ENCODE peak calls at places on chromosomes 4 and X, in four cellular contexts. B is brain microvascular endothelial cell, R is nephron progenitor cell, K is glutamatergic neuron. I is an unnamed sample.

GRCh38 chr4:8586246-8586645 is 6.1 kb downstream of the GPR78 start:
- DNase-seq in R (no peak), K (no peak), B (no peak), I (no peak)

GRCh38 chrX:102345916-102346315 is 93.9 kb downstream of the NXF2B start:
- DNase-seq in R (peak), K (peak), B (peak), I (no peak)

GRCh38 chr4:10112658-10113284 is 3.8 kb downstream of the WDR1 start:
- DNase-seq in B (no peak), K (no peak), R (no peak), I (no peak)

GRCh38 chr4:74431113-74431826 is 13.7 kb upstream of the AREG start:
- DNase-seq in R (no peak), K (no peak), B (peak), I (no peak)

GRCh38 chr4:150209140-150209829 is 131.0 kb downstream of the DCLK2 start:
- DNase-seq in K (peak), B (peak), R (peak), I (peak)

GRCh38 chr4:147340547-147341225 is 140.2 kb upstream of the EDNRA start:
- DNase-seq in K (no peak), B (no peak), R (no peak), I (no peak)

GRCh38 chrX:65932173-65933084 is 107.5 kb downstream of the VSIG4 start:
- DNase-seq in B (no peak), K (no peak), R (peak), I (no peak)

GRCh38 chr4:20813698-20814097 is 113.4 kb downstream of the PACRGL start:
- DNase-seq in K (no peak), R (no peak), B (no peak), I (no peak)

GRCh38 chr4:102180080-102180479 is 165.2 kb downstream of the SLC39A8 start:
- DNase-seq in K (no peak), R (no peak), B (no peak), I (no peak)

GRCh38 chr4:84931961-84932360 is 34.5 kb downstream of the WDFY3 start:
- DNase-seq in K (no peak), B (no peak), R (no peak), I (no peak)

GRCh38 chr4:26032142-26032541 is 118.1 kb downstream of the SMIM20 start:
- DNase-seq in B (peak), K (no peak), R (no peak), I (no peak)

GRCh38 chr4:119136541-119136940 is 909 bp downstream of the MYOZ2 start:
- DNase-seq in K (no peak), R (no peak), B (no peak), I (no peak)

GRCh38 chr4:39786838-39787237 is 88.9 kb downstream of the UBE2K start:
- DNase-seq in K (no peak), B (no peak), R (no peak), I (no peak)

GRCh38 chr4:153022233-153022632 is 86.1 kb downstream of the FHDC1 start:
- DNase-seq in K (no peak), R (no peak), B (no peak), I (no peak)

GRCh38 chrX:149284616-149285015 is 220.5 kb downstream of the IDS start:
- DNase-seq in R (no peak), B (no peak), K (no peak), I (no peak)

DNA sequence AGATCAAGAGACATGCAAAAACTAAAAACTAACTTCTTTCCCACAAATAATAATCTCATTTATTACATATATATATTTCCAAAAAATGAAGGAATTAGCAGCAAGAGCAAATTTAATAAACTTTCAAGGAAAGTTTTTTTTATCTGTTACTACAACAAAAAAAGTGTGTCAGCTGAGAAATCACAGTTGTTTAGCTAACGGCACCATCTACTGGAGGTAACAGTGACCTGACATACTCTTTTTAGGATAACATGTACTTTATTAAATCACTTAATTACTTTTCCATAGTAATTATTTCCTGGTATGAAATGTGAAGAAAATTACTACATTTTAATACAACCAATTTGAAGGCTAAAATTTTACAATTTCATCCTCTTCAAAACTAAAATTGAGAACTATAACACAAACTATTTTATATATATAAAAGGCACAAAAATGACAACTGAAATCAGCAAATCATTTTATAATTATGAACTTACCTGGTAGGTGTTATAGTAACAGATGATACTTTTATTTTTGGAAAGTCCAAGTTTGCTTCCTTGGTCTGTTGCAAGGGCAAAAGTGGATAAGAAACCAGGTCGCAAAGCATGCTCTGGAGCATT is 9.1 kb downstream of the LAMTOR3 start:
- DNase-seq in B (peak), K (no peak), R (no peak), I (no peak)
- TF ChIP-seq CTCF in B (peak), K (no peak), R (peak), I (peak)

GRCh38 chr4:154345359-154345758 is 146.2 kb downstream of the DCHS2 start:
- DNase-seq in B (no peak), K (no peak), R (no peak), I (no peak)

GRCh38 chr4:154341448-154341847 is 150.2 kb downstream of the DCHS2 start:
- DNase-seq in K (no peak), R (no peak), B (no peak), I (no peak)

GRCh38 chr4:154348657-154349056 is 142.9 kb downstream of the DCHS2 start:
- DNase-seq in K (no peak), B (no peak), R (no peak), I (no peak)

GRCh38 chr4:154349829-154350228 is 141.8 kb downstream of the DCHS2 start:
- DNase-seq in R (no peak), K (no peak), B (peak), I (no peak)

GRCh38 chr4:154344686-154345085 is 146.9 kb downstream of the DCHS2 start:
- DNase-seq in B (no peak), R (no peak), K (peak), I (no peak)
- TF ChIP-seq CTCF in B (no peak), R (peak), K (no peak), I (no peak)

GRCh38 chr4:95095352-95095974 is 337.7 kb downstream of the BMPR1B start:
- DNase-seq in K (no peak), R (no peak), B (peak), I (peak)
- TF ChIP-seq CTCF in K (peak), R (peak), B (peak), I (peak)

DNA sequence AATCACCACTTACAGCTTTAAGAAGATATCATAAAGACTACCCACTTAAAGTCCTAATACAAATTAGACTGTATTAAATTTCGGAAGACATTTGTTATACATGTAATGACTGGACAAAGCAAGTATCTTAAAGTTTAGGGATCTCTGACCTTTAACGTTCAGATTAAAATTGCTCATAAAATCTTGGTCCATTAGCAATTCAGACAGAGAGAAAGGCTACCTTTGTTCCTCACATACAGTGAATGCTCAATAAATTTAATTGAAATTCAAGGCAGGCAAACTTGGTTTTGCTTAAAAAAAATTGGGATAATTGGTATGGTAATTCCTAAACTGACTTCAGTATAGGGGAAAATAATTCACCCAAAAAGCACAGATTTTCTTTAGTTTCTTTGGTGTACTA is 285.9 kb upstream of the EMCN start:
- DNase-seq in R (no peak), K (no peak), B (no peak), I (no peak)
- TF ChIP-seq CTCF in R (no peak), K (no peak), B (no peak), I (no peak)

GRCh38 chr4:53015681-53016080 is 153.6 kb downstream of the RASL11B start:
- DNase-seq in R (peak), B (peak), K (peak), I (no peak)
- TF ChIP-seq CTCF in R (peak), B (peak), K (peak), I (peak)

I was measured in AG09309.